ENCODE peak calls at places on chromosomes 12 and 14, in eight cellular contexts. S, H, X, J, E, D, N and Y are unnamed samples.
A peak's percentile ranks its signal among the peaks of the same experiment; 100 is the strongest.

GRCh38 chr12:12686925-12687324 is 9.1 kb downstream of the GPR19 start:
- DNase-seq in J (peak; percentile 85), D (no peak), X (no peak), E (peak; percentile 74), S (no peak), N (no peak), H (no peak), Y (no peak)

GRCh38 chr12:89251326-89252237 is 100.7 kb downstream of the DUSP6 start:
- DNase-seq in E (no peak), N (no peak), D (no peak), H (no peak), X (no peak), S (no peak), J (no peak), Y (no peak)

GRCh38 chr14:77660754-77661153 is 44.3 kb upstream of the SPTLC2 start:
- DNase-seq in X (no peak), N (no peak), D (no peak), S (no peak), H (no peak), J (no peak), E (no peak), Y (no peak)

GRCh38 chr14:34043627-34044372 is 92.9 kb upstream of the EGLN3 start:
- DNase-seq in H (peak; percentile 93), E (no peak), X (peak; percentile 89), J (no peak), N (no peak), S (peak; percentile 62), D (peak; percentile 8), Y (peak; percentile 20)

GRCh38 chr14:44956866-44957265 is 4.9 kb downstream of the KLHL28 start:
- DNase-seq in X (no peak), J (no peak), N (no peak), D (no peak), S (no peak), H (no peak), E (no peak), Y (no peak)

GRCh38 chr14:37588667-37588955 is 6.4 kb downstream of the FOXA1 start:
- DNase-seq in D (no peak), N (no peak), J (no peak), X (no peak), H (no peak), E (no peak), S (peak; percentile 54), Y (no peak)

GRCh38 chr14:32417956-32418552 is 89.0 kb downstream of the AKAP6 start:
- DNase-seq in D (no peak), X (no peak), E (peak; percentile 79), N (no peak), H (no peak), J (peak; percentile 83), S (no peak), Y (peak; percentile 87)

GRCh38 chr12:26843306-26843705 is 10.3 kb upstream of the ITPR2 start:
- DNase-seq in J (no peak), X (no peak), D (no peak), E (no peak), N (no peak), H (no peak), S (no peak), Y (no peak)

GRCh38 chr14:61866932-61867920 is 105.0 kb downstream of the SNAPC1 start:
- DNase-seq in N (no peak), X (no peak), J (no peak), E (no peak), S (no peak), H (no peak), D (peak; percentile 52), Y (no peak)

GRCh38 chr12:19850341-19851065 is 411.2 kb downstream of the AEBP2 start:
- DNase-seq in D (no peak), H (no peak), J (peak; percentile 66), X (no peak), E (peak; percentile 38), N (no peak), S (no peak), Y (no peak)

GRCh38 chr12:114918535-114919233 is 234.7 kb upstream of the TBX3 start:
- DNase-seq in E (peak; percentile 35), J (peak; percentile 45), D (no peak), H (no peak), S (no peak), X (no peak), N (no peak), Y (peak; percentile 34)

GRCh38 chr12:80484778-80485177 is 40.7 kb downstream of the PTPRQ start:
- DNase-seq in J (no peak), X (no peak), N (no peak), H (no peak), E (no peak), S (no peak), D (peak; percentile 11), Y (no peak)

GRCh38 chr12:3882896-3883564 is 9.8 kb upstream of the PARP11 start:
- DNase-seq in S (no peak), N (no peak), J (peak; percentile 22), D (peak; percentile 19), H (peak; percentile 38), E (peak; percentile 36), X (no peak), Y (peak; percentile 42)

GRCh38 chr12:14827043-14827442 is 13.1 kb upstream of the SMCO3 start:
- DNase-seq in H (no peak), E (no peak), N (no peak), X (no peak), D (no peak), J (no peak), S (no peak), Y (no peak)

GRCh38 chr12:103401421-103401820 is 94.3 kb downstream of the C12orf42 start:
- DNase-seq in N (no peak), S (peak; percentile 10), D (no peak), E (no peak), H (no peak), J (no peak), X (no peak), Y (no peak)

GRCh38 chr12:69984216-69984615 is 159.2 kb downstream of the MYRFL start:
- DNase-seq in N (no peak), D (no peak), H (no peak), J (no peak), X (no peak), S (no peak), E (no peak), Y (no peak)

GRCh38 chr12:7269273-7269672 is 34.6 kb upstream of the ACSM4 start:
- DNase-seq in H (no peak), D (no peak), N (no peak), S (no peak), E (no peak), X (no peak), J (no peak), Y (no peak)

GRCh38 chr14:55127491-55127951 is 1.5 kb upstream of the LGALS3 start:
- DNase-seq in J (peak; percentile 83), E (peak; percentile 40), D (no peak), H (no peak), N (no peak), X (no peak), S (no peak), Y (no peak)

GRCh38 chr12:117169548-117169947 is 20.7 kb downstream of the FBXO21 start:
- DNase-seq in X (no peak), H (no peak), J (no peak), N (no peak), D (no peak), S (no peak), E (no peak), Y (no peak)

GRCh38 chr12:52121848-52122838 is 42.6 kb downstream of the SMIM41 start:
- DNase-seq in S (peak; percentile 80), N (peak; percentile 75), J (peak; percentile 52), X (peak; percentile 66), E (peak; percentile 63), D (peak; percentile 83), H (peak; percentile 72), Y (peak; percentile 73)

GRCh38 chr12:66636771-66637170 is 42.1 kb downstream of the GRIP1 start:
- DNase-seq in X (no peak), S (no peak), D (peak; percentile 26), H (no peak), J (no peak), N (no peak), E (no peak), Y (no peak)

GRCh38 chr14:69617796-69618195 is 6.4 kb downstream of the SUSD6 start:
- DNase-seq in H (no peak), D (no peak), S (no peak), E (no peak), J (no peak), X (no peak), N (no peak), Y (no peak)

GRCh38 chr14:100557658-100558057 is 29.6 kb downstream of the BEGAIN start:
- DNase-seq in N (no peak), J (no peak), E (no peak), D (peak; percentile 56), S (no peak), X (no peak), H (no peak), Y (peak; percentile 26)

GRCh38 chr14:88030892-88031291 is 26.0 kb downstream of the GPR65 start:
- DNase-seq in S (no peak), E (no peak), X (no peak), H (no peak), N (no peak), J (no peak), D (no peak), Y (no peak)